ENCODE peak calls at places on chromosomes 4 and X, in six cellular contexts. N is stimulated activated CD4-positive, alpha-beta T cell treated with anti-CD3 and anti-CD28 coated beads, Interleukin-1b, Interleukin-23, amount 100 ng/mL, for 1 hour; K is Kasumi-1; A is fibroblast of villous mesenchyme; V is effector CD4-positive, alpha-beta T cell; Z is NCI-H2081. U is an unnamed sample.

GRCh38 chrX:37603938-37604409 is 32.5 kb downstream of the LANCL3 start:
- DNase-seq in N (no peak), K (no peak), Z (no peak), A (no peak), V (no peak), U (peak)

GRCh38 chrX:123803331-123803983 is 56.4 kb upstream of the XIAP start:
- DNase-seq in N (no peak), A (peak), Z (peak), V (peak), K (peak), U (peak)

GRCh38 chr4:30721353-30722091 is 1.4 kb downstream of the PCDH7 start:
- DNase-seq in K (no peak), V (no peak), N (no peak), A (peak), Z (peak), U (peak)

GRCh38 chr4:128858875-128859696 is 49.6 kb downstream of the JADE1 start:
- DNase-seq in Z (no peak), K (no peak), A (peak), V (no peak), N (no peak), U (no peak)

GRCh38 chr4:163167333-163167626 is 590 bp upstream of the NAF1 start:
- DNase-seq in V (no peak), Z (no peak), A (peak), K (no peak), N (no peak), U (no peak)

GRCh38 chrX:121569609-121570008 is 522.2 kb downstream of the GLUD2 start:
- DNase-seq in V (no peak), N (no peak), Z (no peak), K (no peak), A (no peak), U (no peak)

GRCh38 chrX:31232506-31232905 is 160.7 kb upstream of the FTHL17 start:
- DNase-seq in N (no peak), Z (no peak), A (no peak), K (no peak), V (no peak), U (no peak)

GRCh38 chrX:50691820-50692219 is 122.2 kb downstream of the SHROOM4 start:
- DNase-seq in V (no peak), K (peak), Z (peak), N (no peak), A (peak), U (peak)

GRCh38 chrX:154717824-154718223 is 33.1 kb downstream of the GAB3 start:
- DNase-seq in N (no peak), V (peak), K (peak), Z (no peak), A (peak), U (no peak)

GRCh38 chrX:155876704-155877103 is 4.4 kb upstream of the VAMP7 start:
- DNase-seq in A (no peak), N (no peak), V (no peak), K (no peak), Z (no peak), U (no peak)

GRCh38 chr4:45350438-45350837 is 624.1 kb upstream of the GNPDA2 start:
- DNase-seq in K (peak), Z (no peak), N (no peak), A (peak), V (no peak), U (no peak)

GRCh38 chr4:114926508-114926907 is 186.9 kb downstream of the NDST4 start:
- DNase-seq in Z (no peak), K (no peak), A (no peak), N (no peak), V (no peak), U (no peak)

GRCh38 chrX:34918856-34919255 is 23.7 kb upstream of the FAM47B start:
- DNase-seq in N (no peak), A (peak), K (peak), V (no peak), Z (peak), U (no peak)

GRCh38 chr4:38894340-38894982 is 26.9 kb downstream of the FAM114A1 start:
- DNase-seq in N (no peak), A (no peak), K (peak), V (no peak), Z (no peak), U (no peak)

GRCh38 chrX:29841750-29842149 is 373.6 kb upstream of the MAGEB2 start:
- DNase-seq in A (peak), V (no peak), K (no peak), N (no peak), Z (no peak), U (no peak)

GRCh38 chr4:163395758-163396157 is 52.1 kb downstream of the NPY5R start:
- DNase-seq in V (no peak), N (no peak), A (peak), Z (no peak), K (no peak), U (no peak)

GRCh38 chr4:1839306-1839705 is 16.6 kb downstream of the LETM1 start:
- DNase-seq in V (no peak), K (no peak), A (no peak), N (no peak), Z (no peak), U (no peak)

GRCh38 chr4:69025191-69025998 is 70.9 kb upstream of the UGT2B7 start:
- DNase-seq in A (no peak), V (no peak), K (peak), N (no peak), Z (no peak), U (no peak)

GRCh38 chr4:6235012-6235411 is 34.6 kb upstream of the WFS1 start:
- DNase-seq in A (no peak), K (no peak), V (no peak), N (no peak), Z (no peak), U (no peak)

GRCh38 chr4:10015140-10015753 is 6.0 kb downstream of the SLC2A9 start:
- DNase-seq in K (peak), N (no peak), A (peak), Z (peak), V (no peak), U (peak)